ENCODE peak calls at places on chromosome 21, in seven cellular contexts. M is thoracic aorta, Z is BE2C, P is cardiac muscle cell, X is dorsolateral prefrontal cortex, N is fibroblast of lung, H is H9. O is an unnamed sample.
A peak's percentile ranks its signal among the peaks of the same experiment; 100 is the strongest.

GRCh38 chr21:26449161-26449560 is 123.9 kb downstream of the CYYR1 start:
- DNase-seq in M (no peak), Z (no peak), P (peak; percentile 64), X (no peak), N (peak; percentile 80), H (no peak), O (no peak)

GRCh38 chr21:33205476-33205875 is 24.3 kb upstream of the IFNAR2 start:
- DNase-seq in M (no peak), Z (no peak), P (no peak), X (no peak), N (no peak), H (no peak), O (no peak)

GRCh38 chr21:26280715-26281310 is 110.2 kb upstream of the APP start:
- DNase-seq in M (no peak), Z (peak; percentile 87), P (no peak), X (no peak), N (no peak), H (no peak), O (no peak)

GRCh38 chr21:32753818-32754610 is 17.5 kb downstream of the PAXBP1 start:
- DNase-seq in M (no peak), Z (no peak), P (no peak), X (no peak), N (no peak), H (no peak), O (no peak)

GRCh38 chr21:26441081-26441610 is 131.9 kb downstream of the CYYR1 start:
- DNase-seq in M (no peak), Z (no peak), P (no peak), X (no peak), N (no peak), H (no peak), O (no peak)

GRCh38 chr21:32368386-32368785 is 24.4 kb downstream of the URB1 start:
- DNase-seq in M (no peak), Z (no peak), P (no peak), X (no peak), N (peak; percentile 56), H (no peak), O (no peak)

GRCh38 chr21:31630062-31630711 is 29.3 kb upstream of the SOD1 start:
- DNase-seq in M (peak; percentile 10), Z (peak; percentile 61), P (peak; percentile 91), X (no peak), N (peak; percentile 96), H (no peak), O (peak; percentile 75)

GRCh38 chr21:42027085-42027803 is 17.1 kb upstream of the ZBTB21 start:
- DNase-seq in M (no peak), Z (no peak), P (peak; percentile 12), X (no peak), N (no peak), H (no peak), O (no peak)

GRCh38 chr21:29271927-29272333 is 26.8 kb upstream of the BACH1 start:
- DNase-seq in M (no peak), Z (no peak), P (no peak), X (no peak), N (peak; percentile 23), H (no peak), O (no peak)

GRCh38 chr21:27759820-27760219 is 792.9 kb upstream of the ADAMTS5 start:
- DNase-seq in M (no peak), Z (no peak), P (peak; percentile 21), X (no peak), N (no peak), H (peak; percentile 24), O (no peak)
- TF ChIP-seq CTCF in M (no peak), Z (peak; percentile 39), P (no peak), X (no peak), N (no peak), H (peak; percentile 32), O (no peak)

GRCh38 chr21:46029201-46029924 is 47.8 kb downstream of the COL6A1 start:
- DNase-seq in M (no peak), Z (no peak), P (peak; percentile 73), X (no peak), N (peak; percentile 87), H (no peak), O (no peak)
- H3K27me3 ChIP-seq in M (no peaks in the 10 kb centered on the region), Z (peaks cover 3% of the 10 kb centered on the region), P (no peaks in the 10 kb centered on the region), X (no peaks in the 10 kb centered on the region), N (no peaks in the 10 kb centered on the region), H (no peaks in the 10 kb centered on the region), O (no peaks in the 10 kb centered on the region)

DNA sequence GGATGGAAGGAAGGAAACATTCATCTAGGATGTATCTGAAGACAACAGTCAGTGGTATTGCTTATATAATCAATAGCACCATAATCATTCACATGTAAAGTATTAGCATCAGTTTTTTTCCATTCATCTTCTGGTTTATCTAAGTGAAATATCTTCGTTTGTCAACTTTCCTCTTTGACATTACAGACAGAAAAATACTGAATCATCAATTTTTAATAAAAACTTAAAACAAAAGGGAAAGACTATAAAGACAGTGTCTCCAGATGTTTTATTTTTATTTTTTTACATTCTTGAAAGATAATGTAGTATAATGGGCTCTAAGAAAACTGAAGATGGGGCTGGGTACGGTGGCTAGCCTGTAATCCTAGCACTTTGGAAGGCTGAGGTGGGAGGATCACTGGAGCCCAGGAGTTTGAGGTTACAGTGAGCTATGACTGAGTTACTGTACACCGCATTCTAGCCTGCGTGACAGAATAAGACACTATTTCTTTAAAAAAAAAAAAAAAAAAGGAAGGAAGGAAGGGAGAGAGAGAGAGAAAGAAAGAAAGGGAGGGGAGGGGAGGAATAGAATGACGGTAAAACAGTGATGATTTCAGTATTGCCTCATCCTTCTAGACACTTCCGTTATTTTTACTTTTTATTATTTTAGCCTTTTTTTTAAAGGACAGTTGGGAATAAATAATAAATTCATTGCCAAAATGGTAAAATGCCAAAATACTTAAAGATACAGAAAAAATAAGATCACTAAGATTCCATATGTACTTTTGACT is 89.5 kb downstream of the NRIP1 start:
- DNase-seq in M (no peak), Z (no peak), P (peak; percentile 45), X (no peak), N (no peak), H (no peak), O (no peak)
- TF ChIP-seq CTCF in M (no peak), Z (no peak), P (no peak), X (no peak), N (no peak), H (no peak), O (no peak)

DNA sequence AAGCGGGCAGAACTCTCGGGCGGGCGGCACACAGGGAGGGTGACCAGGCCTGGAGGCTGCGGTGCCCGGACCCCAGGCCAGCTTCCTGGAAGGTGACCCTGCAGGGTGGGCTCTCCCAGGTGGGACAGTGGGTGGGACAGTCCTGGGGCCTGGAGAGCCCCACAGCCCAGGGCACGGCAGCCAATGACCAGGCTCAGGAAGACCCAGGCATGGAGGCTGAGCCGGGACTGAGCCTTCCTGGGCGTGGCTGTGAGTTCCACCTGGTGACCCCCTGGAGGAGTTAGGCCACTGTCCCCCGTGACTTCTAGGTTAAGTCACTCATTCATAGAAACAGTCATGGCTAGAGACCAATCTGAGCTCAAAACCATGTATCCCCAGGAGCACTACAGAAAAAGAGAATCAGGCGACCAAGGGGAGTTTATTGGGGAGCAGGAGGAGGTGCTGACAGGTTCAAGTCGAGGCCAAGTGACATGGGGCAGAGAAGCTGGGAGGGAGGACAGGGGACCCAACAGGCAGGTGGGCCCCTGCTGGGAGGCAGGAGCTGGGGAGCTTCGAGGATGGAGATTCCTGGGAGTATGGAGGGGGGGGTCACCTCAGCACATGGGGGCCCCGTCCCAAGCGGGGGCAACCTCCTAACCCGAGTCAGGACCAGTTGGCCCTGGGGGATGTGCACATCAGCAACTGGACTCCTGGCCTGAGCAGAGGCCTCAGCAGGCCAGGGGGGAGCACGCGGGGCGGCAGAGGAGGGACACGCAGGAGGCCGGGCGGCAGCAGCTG is 1.2 kb downstream of the KRTAP10-5 start:
- DNase-seq in M (no peak), Z (no peak), P (no peak), X (no peak), N (no peak), H (peak; percentile 22), O (no peak)
- H3K27me3 ChIP-seq in M (no peaks in the 10 kb centered on the region), Z (peaks cover 7% of the 10 kb centered on the region), P (no peaks in the 10 kb centered on the region), X (no peaks in the 10 kb centered on the region), N (no peaks in the 10 kb centered on the region), H (no peaks in the 10 kb centered on the region), O (no peaks in the 10 kb centered on the region)

GRCh38 chr21:36615274-36615964 is 83.5 kb upstream of the SIM2 start:
- DNase-seq in M (no peak), Z (no peak), P (no peak), X (no peak), N (no peak), H (peak; percentile 71), O (no peak)
- TF ChIP-seq CTCF in M (no peak), Z (peak; percentile 34), P (peak; percentile 9), X (no peak), N (no peak), H (peak; percentile 71), O (no peak)

GRCh38 chr21:45129231-45129923 is 55.0 kb downstream of the ADARB1 start:
- DNase-seq in M (no peak), Z (no peak), P (no peak), X (no peak), N (no peak), H (no peak), O (no peak)

GRCh38 chr21:45130324-45130774 is 56.0 kb downstream of the ADARB1 start:
- DNase-seq in M (no peak), Z (no peak), P (peak; percentile 81), X (no peak), N (peak; percentile 89), H (no peak), O (no peak)

GRCh38 chr21:45132841-45133573 is 58.6 kb downstream of the ADARB1 start:
- DNase-seq in M (no peak), Z (no peak), P (peak; percentile 40), X (no peak), N (peak; percentile 44), H (no peak), O (no peak)

GRCh38 chr21:45128613-45129226 is 54.3 kb downstream of the ADARB1 start:
- DNase-seq in M (no peak), Z (peak; percentile 81), P (peak; percentile 80), X (peak; percentile 55), N (peak; percentile 78), H (peak; percentile 63), O (peak; percentile 37)

DNA sequence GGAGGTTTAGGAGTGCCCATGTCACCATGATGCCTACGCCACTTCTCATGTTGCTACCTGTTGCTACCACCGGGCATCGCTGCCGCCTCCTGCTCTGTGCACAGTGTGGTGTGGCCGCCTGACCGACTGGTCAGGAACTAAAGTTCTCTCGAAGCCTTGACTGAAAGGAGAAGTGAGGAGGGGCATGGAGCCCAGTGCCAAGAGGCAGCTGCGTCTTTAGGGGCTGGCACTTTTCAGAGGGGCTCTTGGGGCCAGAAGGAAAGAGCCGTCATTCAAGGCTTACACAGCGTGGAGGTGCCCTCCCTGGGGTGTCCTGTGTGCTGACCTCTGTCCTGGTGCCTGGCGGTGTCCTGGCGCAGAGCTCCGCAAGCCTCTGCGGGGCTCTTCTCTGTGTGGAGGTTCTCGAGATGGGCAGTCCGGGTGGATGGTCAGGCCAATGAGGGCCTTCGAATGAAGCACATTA is 57.2 kb downstream of the ADARB1 start:
- DNase-seq in M (no peak), Z (no peak), P (no peak), X (no peak), N (no peak), H (no peak), O (no peak)
- H3K27me3 ChIP-seq in M (no peaks in the 10 kb centered on the region), Z (no peaks in the 10 kb centered on the region), P (no peaks in the 10 kb centered on the region), X (no peaks in the 10 kb centered on the region), N (no peaks in the 10 kb centered on the region), H (no peaks in the 10 kb centered on the region), O (no peaks in the 10 kb centered on the region)

O was measured in kidney epithelial cell.